ENCODE peak calls at places on chromosomes 6 and 20, in four cellular contexts. J, C, A and F are unnamed samples.

GRCh38 chr6:148972481-148972880 is 225.7 kb downstream of the UST start:
- DNase-seq in J (no peak), A (no peak), C (no peak), F (peak)

GRCh38 chr6:142414462-142414861 is 112.7 kb downstream of the ADGRG6 start:
- DNase-seq in J (no peak), C (no peak), A (no peak), F (no peak)

GRCh38 chr20:61118429-61119224 is 133.4 kb upstream of the CDH4 start:
- DNase-seq in C (no peak), A (peak), J (no peak), F (no peak)

GRCh38 chr20:14860410-14860814 is 523.0 kb upstream of the FLRT3 start:
- DNase-seq in C (no peak), J (no peak), A (no peak), F (no peak)

GRCh38 chr6:52475307-52475706 is 55.2 kb downstream of the EFHC1 start:
- DNase-seq in J (no peak), A (no peak), C (no peak), F (no peak)

GRCh38 chr6:164379786-164380185 is 929.6 kb downstream of the C6orf118 start:
- DNase-seq in A (peak), J (no peak), C (no peak), F (no peak)

GRCh38 chr6:75524322-75524972 is 30.8 kb upstream of the FILIP1 start:
- DNase-seq in A (peak), C (no peak), J (peak), F (peak)

GRCh38 chr20:24507182-24507853 is 37.9 kb downstream of the SYNDIG1 start:
- DNase-seq in A (no peak), C (no peak), J (no peak), F (no peak)

GRCh38 chr6:75430631-75431345 is 62.8 kb downstream of the FILIP1 start:
- DNase-seq in C (no peak), A (no peak), J (no peak), F (no peak)

GRCh38 chr6:11139051-11139960 is 27.8 kb upstream of the ERVFRD-1 start:
- DNase-seq in A (peak), C (no peak), J (no peak), F (no peak)

GRCh38 chr6:106385530-106385929 is 25.0 kb downstream of the CRYBG1 start:
- DNase-seq in J (no peak), A (no peak), C (no peak), F (no peak)

GRCh38 chr6:27795697-27796494 is 116.3 kb downstream of the OR2B2 start:
- DNase-seq in A (peak), C (no peak), J (peak), F (peak)

GRCh38 chr6:26025894-26026832 is 61.1 kb upstream of the HFE start:
- DNase-seq in A (peak), C (peak), J (peak), F (peak)

GRCh38 chr6:144285798-144286502 is 815 bp downstream of the UTRN start:
- DNase-seq in J (no peak), C (no peak), A (peak), F (peak)

GRCh38 chr20:63116412-63117106 is 99.4 kb downstream of the YTHDF1 start:
- DNase-seq in A (peak), C (no peak), J (peak), F (peak)

GRCh38 chr6:129353067-129353466 is 356.9 kb downstream of the ARHGAP18 start:
- DNase-seq in J (no peak), C (no peak), A (no peak), F (peak)